ENCODE peak calls at places on chromosomes 5 and 9, in nine cellular contexts. G is CD4-positive, CD25-positive, alpha-beta regulatory T cell; K is CD8-positive, alpha-beta memory T cell; L is mesendoderm; J is mammary epithelial cell; R is GM23248; I is Panc1; O is fibroblast of lung; Z is HepG2. E is an unnamed sample.

GRCh38 chr5:127396490-127397155 is 106.0 kb downstream of the MEGF10 start:
- DNase-seq in G (no peak), K (no peak), L (peak; percentile 8), J (no peak), R (no peak), I (no peak), O (no peak), Z (no peak), E (no peak)

GRCh38 chr5:42545038-42545437 is 121.8 kb downstream of the GHR start:
- DNase-seq in G (no peak), K (no peak), L (no peak), J (no peak), R (no peak), I (no peak), O (no peak), Z (no peak), E (no peak)

GRCh38 chr5:72556351-72557146 is 49.3 kb upstream of the ZNF366 start:
- DNase-seq in G (peak; percentile 33), K (no peak), L (peak; percentile 93), J (no peak), R (peak; percentile 73), I (no peak), O (peak; percentile 61), Z (peak; percentile 43), E (no peak)

GRCh38 chr5:133409210-133409674 is 203.1 kb downstream of the FSTL4 start:
- DNase-seq in G (no peak), K (no peak), L (no peak), J (no peak), R (no peak), I (no peak), O (no peak), Z (no peak), E (no peak)

GRCh38 chr9:111957856-111958631 is 61.4 kb downstream of the UGCG start:
- DNase-seq in G (peak; percentile 59), K (no peak), L (no peak), J (peak; percentile 96), R (peak; percentile 97), I (peak; percentile 77), O (peak; percentile 99), Z (no peak), E (peak; percentile 14)

GRCh38 chr9:108105885-108106284 is 616.3 kb upstream of the KLF4 start:
- DNase-seq in G (no peak), K (no peak), L (peak; percentile 69), J (no peak), R (no peak), I (no peak), O (no peak), Z (no peak), E (no peak)

GRCh38 chr5:88145603-88146467 is 122.8 kb downstream of the TMEM161B start:
- DNase-seq in G (peak; percentile 17), K (no peak), L (peak; percentile 82), J (no peak), R (peak; percentile 23), I (no peak), O (peak; percentile 52), Z (peak; percentile 14), E (no peak)

GRCh38 chr5:152113401-152113800 is 188.8 kb upstream of the GLRA1 start:
- DNase-seq in G (peak; percentile 33), K (peak; percentile 16), L (no peak), J (no peak), R (no peak), I (no peak), O (peak; percentile 5), Z (no peak), E (no peak)

GRCh38 chr5:133754575-133755169 is 142.3 kb upstream of the FSTL4 start:
- DNase-seq in G (peak; percentile 38), K (no peak), L (peak; percentile 74), J (peak; percentile 7), R (peak; percentile 51), I (peak; percentile 13), O (peak; percentile 14), Z (peak; percentile 28), E (no peak)

GRCh38 chr5:176379881-176380280 is 8.5 kb downstream of the NOP16 start:
- DNase-seq in G (no peak), K (no peak), L (no peak), J (no peak), R (no peak), I (no peak), O (no peak), Z (no peak), E (no peak)

GRCh38 chr5:35360671-35361070 is 130.4 kb upstream of the PRLR start:
- DNase-seq in G (no peak), K (no peak), L (no peak), J (no peak), R (no peak), I (no peak), O (no peak), Z (no peak), E (no peak)

GRCh38 chr5:36915653-36916052 is 39.1 kb downstream of the NIPBL start:
- DNase-seq in G (no peak), K (no peak), L (no peak), J (no peak), R (peak; percentile 54), I (no peak), O (peak; percentile 51), Z (no peak), E (no peak)

GRCh38 chr9:127776919-127777280 is 1.6 kb downstream of the SH2D3C start:
- DNase-seq in G (peak; percentile 40), K (no peak), L (no peak), J (no peak), R (no peak), I (no peak), O (no peak), Z (no peak), E (no peak)

GRCh38 chr9:33467526-33467925 is 6.2 kb downstream of the NOL6 start:
- DNase-seq in G (no peak), K (no peak), L (no peak), J (no peak), R (no peak), I (no peak), O (no peak), Z (no peak), E (no peak)

GRCh38 chr5:138932171-138932810 is 57.2 kb upstream of the LRRTM2 start:
- DNase-seq in G (peak; percentile 27), K (no peak), L (peak; percentile 73), J (no peak), R (no peak), I (no peak), O (no peak), Z (no peak), E (no peak)

GRCh38 chr9:125513634-125514413 is 193.2 kb downstream of the MAPKAP1 start:
- DNase-seq in G (peak; percentile 57), K (no peak), L (no peak), J (peak; percentile 91), R (peak; percentile 78), I (no peak), O (peak; percentile 91), Z (peak; percentile 68), E (no peak)

GRCh38 chr5:23234153-23234729 is 273.2 kb upstream of the PRDM9 start:
- DNase-seq in G (no peak), K (no peak), L (peak; percentile 22), J (no peak), R (no peak), I (no peak), O (no peak), Z (no peak), E (no peak)

GRCh38 chr9:136244116-136244775 is 1.4 kb downstream of the QSOX2 start:
- DNase-seq in G (peak; percentile 79), K (no peak), L (no peak), J (no peak), R (no peak), I (no peak), O (peak; percentile 27), Z (peak; percentile 84), E (no peak)

GRCh38 chr9:96556701-96557461 is 62.8 kb downstream of the CDC14B start:
- DNase-seq in G (no peak), K (no peak), L (peak; percentile 36), J (no peak), R (peak; percentile 75), I (no peak), O (no peak), Z (no peak), E (no peak)

GRCh38 chr5:173745123-173745522 is 128.7 kb upstream of the BOD1 start:
- DNase-seq in G (no peak), K (no peak), L (peak; percentile 39), J (no peak), R (no peak), I (no peak), O (no peak), Z (no peak), E (no peak)
- H3K4me1 ChIP-seq in G (peaks cover 5% of the 10 kb centered on the region), K (no peaks in the 10 kb centered on the region), L (peaks cover 12% of the 10 kb centered on the region), J (peaks cover 3% of the 10 kb centered on the region), R (peaks cover 9% of the 10 kb centered on the region), I (no peaks in the 10 kb centered on the region), O (no peaks in the 10 kb centered on the region), Z (peaks cover 52% of the 10 kb centered on the region), E (no peaks in the 10 kb centered on the region)

GRCh38 chr5:90022002-90022710 is 387.4 kb downstream of the CETN3 start:
- DNase-seq in G (no peak), K (no peak), L (no peak), J (no peak), R (no peak), I (no peak), O (peak; percentile 27), Z (no peak), E (no peak)

GRCh38 chr5:90017236-90017635 is 392.3 kb downstream of the CETN3 start:
- DNase-seq in G (no peak), K (no peak), L (peak; percentile 61), J (no peak), R (no peak), I (no peak), O (no peak), Z (no peak), E (no peak)

GRCh38 chr5:90022711-90023053 is 386.9 kb downstream of the CETN3 start:
- DNase-seq in G (no peak), K (no peak), L (no peak), J (no peak), R (no peak), I (no peak), O (peak; percentile 12), Z (no peak), E (no peak)

GRCh38 chr5:90015584-90016018 is 394.0 kb downstream of the CETN3 start:
- DNase-seq in G (no peak), K (no peak), L (peak; percentile 74), J (peak; percentile 3), R (peak; percentile 45), I (no peak), O (peak; percentile 79), Z (no peak), E (no peak)

GRCh38 chr5:90020575-90021535 is 388.7 kb downstream of the CETN3 start:
- DNase-seq in G (no peak), K (no peak), L (peak; percentile 27), J (peak; percentile 76), R (peak; percentile 84), I (peak; percentile 80), O (peak; percentile 98), Z (peak; percentile 15), E (no peak)
- H3K4me3 ChIP-seq in G (no peak overlapping the region), K (no peak overlapping the region), L (no peak overlapping the region), J (no peak overlapping the region), R (peak overlapping the region; percentile 61), I (peak overlapping the region; percentile 36), O (peak overlapping the region; percentile 44), Z (no peak overlapping the region), E (peak overlapping the region; percentile 66)

GRCh38 chr5:75831561-75831960 is 114.3 kb upstream of the POC5 start:
- DNase-seq in G (no peak), K (no peak), L (no peak), J (no peak), R (no peak), I (no peak), O (no peak), Z (no peak), E (no peak)
- H3K27ac ChIP-seq in G (no peak overlapping the region), K (no peak overlapping the region), L (no peak overlapping the region), J (no peak overlapping the region), R (no peak overlapping the region), I (no peak overlapping the region), O (no peak overlapping the region), Z (no peak overlapping the region), E (no peak overlapping the region)

GRCh38 chr9:110114086-110114887 is 93.7 kb downstream of the C9orf152 start:
- DNase-seq in G (no peak), K (no peak), L (peak; percentile 33), J (peak; percentile 72), R (peak; percentile 51), I (no peak), O (peak; percentile 58), Z (peak; percentile 56), E (no peak)
- H3K4me1 ChIP-seq in G (no peaks in the 10 kb centered on the region), K (no peaks in the 10 kb centered on the region), L (peaks cover 7% of the 10 kb centered on the region), J (peaks cover 37% of the 10 kb centered on the region), R (peaks cover 40% of the 10 kb centered on the region), I (no peaks in the 10 kb centered on the region), O (peaks cover 27% of the 10 kb centered on the region), Z (peaks cover 47% of the 10 kb centered on the region), E (peaks cover 37% of the 10 kb centered on the region)